ENCODE peak calls at places on chromosomes 12 and 14, in four cellular contexts. One of them, this sample, is unnamed.

GRCh38 chr14:105980224-105980623 is 453.8 kb downstream of the TMEM121 start:
- DNase-seq in MM.1S: no peak
- DNase-seq in ovary: no peak
- DNase-seq in choroid plexus epithelial cell: no peak
- DNase-seq in this sample: no peak

GRCh38 chr14:20415723-20416622 is 2.7 kb upstream of the TEP1 start:
- DNase-seq in choroid plexus epithelial cell: peak
- DNase-seq in MM.1S: peak
- DNase-seq in ovary: no peak
- DNase-seq in this sample: no peak

GRCh38 chr12:76766161-76766560 is 2.2 kb downstream of the ZDHHC17 start:
- DNase-seq in ovary: no peak
- DNase-seq in choroid plexus epithelial cell: no peak
- DNase-seq in MM.1S: no peak
- DNase-seq in this sample: no peak

GRCh38 chr12:116222358-116222757 is 55.1 kb downstream of the MED13L start:
- DNase-seq in MM.1S: no peak
- DNase-seq in ovary: peak
- DNase-seq in choroid plexus epithelial cell: peak
- DNase-seq in this sample: no peak

GRCh38 chr14:65704850-65705249 is 292.3 kb downstream of the FUT8 start:
- DNase-seq in ovary: no peak
- DNase-seq in MM.1S: no peak
- DNase-seq in choroid plexus epithelial cell: peak
- DNase-seq in this sample: no peak

GRCh38 chr12:56157201-56158028 is 744 bp upstream of the MYL6 start:
- DNase-seq in ovary: peak
- DNase-seq in choroid plexus epithelial cell: peak
- DNase-seq in MM.1S: peak
- DNase-seq in this sample: peak

GRCh38 chr14:80055912-80056801 is 155.1 kb downstream of the DIO2 start:
- DNase-seq in ovary: no peak
- DNase-seq in MM.1S: peak
- DNase-seq in choroid plexus epithelial cell: peak
- DNase-seq in this sample: peak

GRCh38 chr14:52834440-52834842 is 43.0 kb upstream of the GNPNAT1 start:
- DNase-seq in ovary: no peak
- DNase-seq in MM.1S: no peak
- DNase-seq in choroid plexus epithelial cell: peak
- DNase-seq in this sample: no peak

GRCh38 chr14:92609955-92610354 is 96.4 kb downstream of the RIN3 start:
- DNase-seq in ovary: no peak
- DNase-seq in choroid plexus epithelial cell: peak
- DNase-seq in MM.1S: no peak
- DNase-seq in this sample: no peak

GRCh38 chr12:50589650-50590435 is 85.1 kb downstream of the DIP2B start:
- DNase-seq in MM.1S: no peak
- DNase-seq in ovary: no peak
- DNase-seq in choroid plexus epithelial cell: peak
- DNase-seq in this sample: no peak

GRCh38 chr14:99735189-99736135 is 51.4 kb downstream of the CYP46A1 start:
- DNase-seq in choroid plexus epithelial cell: no peak
- DNase-seq in ovary: no peak
- DNase-seq in MM.1S: no peak
- DNase-seq in this sample: peak

GRCh38 chr14:70821581-70821915 is 12.2 kb upstream of the MAP3K9 start:
- DNase-seq in choroid plexus epithelial cell: no peak
- DNase-seq in ovary: no peak
- DNase-seq in MM.1S: no peak
- DNase-seq in this sample: no peak

GRCh38 chr12:51388066-51388799 is 3.0 kb downstream of the GALNT6 start:
- DNase-seq in MM.1S: no peak
- DNase-seq in ovary: no peak
- DNase-seq in choroid plexus epithelial cell: peak
- DNase-seq in this sample: peak

GRCh38 chr14:101215936-101216335 is 312.4 kb upstream of the RTL1 start:
- DNase-seq in choroid plexus epithelial cell: no peak
- DNase-seq in MM.1S: no peak
- DNase-seq in ovary: no peak
- DNase-seq in this sample: peak

GRCh38 chr12:84637926-84638325 is 274.7 kb downstream of the SLC6A15 start:
- DNase-seq in choroid plexus epithelial cell: peak
- DNase-seq in MM.1S: no peak
- DNase-seq in ovary: no peak
- DNase-seq in this sample: no peak

GRCh38 chr14:95523818-95524448 is 7.5 kb upstream of the SYNE3 start:
- DNase-seq in MM.1S: no peak
- DNase-seq in ovary: no peak
- DNase-seq in choroid plexus epithelial cell: peak
- DNase-seq in this sample: no peak

GRCh38 chr14:101763941-101764709 is 2.6 kb downstream of the PPP2R5C start:
- DNase-seq in choroid plexus epithelial cell: no peak
- DNase-seq in MM.1S: no peak
- DNase-seq in ovary: no peak
- DNase-seq in this sample: no peak

GRCh38 chr14:38098074-38098846 is 109.4 kb upstream of the SSTR1 start:
- DNase-seq in ovary: no peak
- DNase-seq in MM.1S: no peak
- DNase-seq in choroid plexus epithelial cell: peak
- DNase-seq in this sample: no peak

GRCh38 chr14:93752980-93753561 is 35.2 kb downstream of the PRIMA1 start:
- DNase-seq in choroid plexus epithelial cell: no peak
- DNase-seq in ovary: no peak
- DNase-seq in MM.1S: no peak
- DNase-seq in this sample: peak

GRCh38 chr12:879641-880040 is 69.9 kb downstream of the RAD52 start:
- DNase-seq in ovary: no peak
- DNase-seq in choroid plexus epithelial cell: peak
- DNase-seq in MM.1S: no peak
- DNase-seq in this sample: no peak

GRCh38 chr14:36091096-36091495 is 85.4 kb downstream of the PTCSC3 start:
- DNase-seq in choroid plexus epithelial cell: peak
- DNase-seq in MM.1S: no peak
- DNase-seq in ovary: no peak
- DNase-seq in this sample: no peak

GRCh38 chr14:90428676-90429075 is 31.8 kb downstream of the CALM1 start:
- DNase-seq in MM.1S: no peak
- DNase-seq in ovary: no peak
- DNase-seq in choroid plexus epithelial cell: no peak
- DNase-seq in this sample: no peak

GRCh38 chr12:76685246-76685678 is 78.7 kb upstream of the ZDHHC17 start:
- DNase-seq in choroid plexus epithelial cell: peak
- DNase-seq in MM.1S: no peak
- DNase-seq in ovary: peak
- DNase-seq in this sample: no peak

GRCh38 chr14:81474156-81474492 is 59.5 kb downstream of the SEL1L start:
- DNase-seq in MM.1S: peak
- DNase-seq in ovary: no peak
- DNase-seq in choroid plexus epithelial cell: no peak
- DNase-seq in this sample: no peak
- H3K4me3 ChIP-seq in MM.1S: peak
- H3K4me3 ChIP-seq in ovary: no peak
- H3K4me3 ChIP-seq in choroid plexus epithelial cell: no peak
- H3K4me3 ChIP-seq in this sample: no peak

DNA sequence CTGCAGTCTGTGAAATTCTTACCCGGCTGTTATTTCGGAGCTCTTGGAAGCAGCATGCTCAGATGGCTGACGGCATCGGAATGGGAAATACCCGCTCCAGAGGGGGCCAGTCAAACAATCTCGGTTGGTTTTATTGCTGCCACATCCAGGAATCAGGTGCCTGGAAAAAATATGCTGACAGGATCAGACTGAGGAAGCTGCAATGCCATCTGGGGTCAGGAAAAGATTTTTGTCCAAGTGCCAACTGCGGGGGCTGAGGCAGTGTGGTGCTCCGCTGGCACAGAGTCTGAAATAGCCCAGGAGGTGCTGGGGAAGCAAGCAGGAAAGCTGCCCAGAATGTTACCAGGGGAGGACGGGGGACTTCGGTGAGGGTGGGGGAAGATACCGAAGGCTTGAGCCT is 28.0 kb upstream of the KCNA1 start:
- DNase-seq in MM.1S: no peak
- DNase-seq in ovary: no peak
- DNase-seq in choroid plexus epithelial cell: no peak
- DNase-seq in this sample: no peak
- H3K4me3 ChIP-seq in MM.1S: no peak
- H3K4me3 ChIP-seq in ovary: no peak
- H3K4me3 ChIP-seq in choroid plexus epithelial cell: no peak
- H3K4me3 ChIP-seq in this sample: no peak

DNA sequence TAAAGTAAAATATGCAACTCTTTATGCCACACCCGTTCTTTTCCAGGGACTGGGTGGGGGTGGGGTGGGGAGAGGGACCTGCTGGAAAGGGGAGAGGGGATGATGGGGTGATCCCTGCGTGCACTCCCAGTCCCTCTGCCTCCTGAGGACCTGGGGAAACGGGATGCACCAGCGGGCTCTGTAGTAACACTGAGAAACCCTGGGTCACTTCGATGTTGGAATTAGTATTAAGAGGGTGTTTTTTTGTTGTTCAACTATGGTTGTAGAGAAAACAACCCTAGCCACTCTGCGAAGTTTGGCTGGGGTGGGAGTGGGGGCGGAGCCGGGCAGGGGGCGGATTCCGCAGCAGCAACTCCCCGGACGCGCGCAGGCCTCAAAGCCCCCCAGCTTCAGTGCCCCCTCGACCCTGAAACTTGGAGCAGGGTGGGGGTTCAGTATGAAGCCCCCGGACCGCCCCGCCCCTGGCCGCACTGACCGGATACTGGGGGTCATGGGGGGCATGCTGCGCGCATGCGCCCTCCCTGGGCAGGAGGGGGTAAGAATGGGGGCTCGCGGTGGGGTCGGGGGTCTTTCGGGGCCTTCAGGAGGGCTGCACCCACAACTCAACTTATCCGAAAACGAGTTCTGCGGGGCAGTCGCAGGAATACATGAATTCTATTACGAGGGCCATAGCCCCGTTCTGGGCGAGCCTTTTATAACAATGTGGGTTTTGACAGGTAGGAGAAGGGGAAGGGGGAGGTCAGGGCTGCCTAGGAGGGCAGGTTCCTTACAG is 1.3 kb upstream of the ARHGEF25 start:
- DNase-seq in MM.1S: no peak
- DNase-seq in ovary: peak
- DNase-seq in choroid plexus epithelial cell: no peak
- DNase-seq in this sample: no peak
- H3K4me3 ChIP-seq in MM.1S: no peak
- H3K4me3 ChIP-seq in ovary: peak
- H3K4me3 ChIP-seq in choroid plexus epithelial cell: peak
- H3K4me3 ChIP-seq in this sample: peak

GRCh38 chr14:73455294-73455693 is 3.1 kb downstream of the NUMB start:
- DNase-seq in choroid plexus epithelial cell: no peak
- DNase-seq in MM.1S: no peak
- DNase-seq in ovary: no peak
- DNase-seq in this sample: no peak
- H3K4me3 ChIP-seq in choroid plexus epithelial cell: peak
- H3K4me3 ChIP-seq in MM.1S: no peak
- H3K4me3 ChIP-seq in ovary: no peak
- H3K4me3 ChIP-seq in this sample: no peak

DNA sequence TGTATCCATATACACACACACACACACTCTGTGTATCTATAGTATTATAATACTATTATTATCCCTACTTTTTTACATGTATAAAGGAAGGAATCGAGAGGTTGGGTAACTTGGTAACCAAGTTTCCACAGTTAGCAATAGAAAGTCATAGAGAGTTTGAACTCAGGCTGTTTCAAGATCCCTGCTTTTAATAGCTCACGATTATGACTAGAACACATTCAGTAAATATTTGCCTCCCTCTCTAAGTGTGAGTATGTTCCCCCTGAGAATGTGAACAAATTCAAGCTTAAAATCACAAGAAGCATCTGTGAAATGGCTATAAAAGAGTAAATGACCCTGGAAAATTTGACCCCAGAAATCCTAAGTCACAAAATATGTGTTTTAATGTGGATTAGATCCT is 11.0 kb upstream of the REP15 start:
- DNase-seq in choroid plexus epithelial cell: no peak
- DNase-seq in ovary: no peak
- DNase-seq in MM.1S: no peak
- DNase-seq in this sample: no peak
- H3K4me3 ChIP-seq in choroid plexus epithelial cell: no peak
- H3K4me3 ChIP-seq in ovary: no peak
- H3K4me3 ChIP-seq in MM.1S: no peak
- H3K4me3 ChIP-seq in this sample: no peak

This sample was measured in aorta.